ENCODE peak calls at places on chromosomes 3 and 15, in four cellular contexts. J is fibroblast of lung, K is endodermal cell, U is SK-N-SH. W is an unnamed sample.
A peak's percentile ranks its signal among the peaks of the same experiment; 100 is the strongest.

GRCh38 chr3:186826316-186826977 is 16.1 kb upstream of the ADIPOQ start:
- DNase-seq in J (no peak), K (peak; percentile 68), U (peak; percentile 47), W (peak; percentile 70)

GRCh38 chr3:126019683-126020082 is 50.7 kb downstream of the ROPN1B start:
- DNase-seq in J (no peak), K (no peak), U (no peak), W (no peak)

GRCh38 chr15:96916750-96917149 is 586.2 kb downstream of the NR2F2 start:
- DNase-seq in J (no peak), K (no peak), U (no peak), W (no peak)

GRCh38 chr15:57902155-57902554 is 163.4 kb downstream of the ALDH1A2 start:
- DNase-seq in J (no peak), K (no peak), U (no peak), W (no peak)

GRCh38 chr3:140753865-140754754 is 76.2 kb downstream of the TRIM42 start:
- DNase-seq in J (peak; percentile 16), K (no peak), U (no peak), W (peak; percentile 22)

GRCh38 chr15:51731549-51732267 is 5.7 kb downstream of the LYSMD2 start:
- DNase-seq in J (peak; percentile 50), K (no peak), U (no peak), W (no peak)

GRCh38 chr15:77830041-77830440 is 197.3 kb upstream of the LINGO1 start:
- DNase-seq in J (peak; percentile 96), K (peak; percentile 29), U (no peak), W (no peak)

GRCh38 chr3:87298111-87298718 is 21.8 kb upstream of the POU1F1 start:
- DNase-seq in J (peak; percentile 24), K (no peak), U (peak; percentile 36), W (peak; percentile 19)

GRCh38 chr3:36866358-36866757 is 78.5 kb downstream of the TRANK1 start:
- DNase-seq in J (peak; percentile 59), K (no peak), U (no peak), W (no peak)

GRCh38 chr3:71146673-71147072 is 436.9 kb downstream of the FOXP1 start:
- DNase-seq in J (no peak), K (no peak), U (no peak), W (no peak)

GRCh38 chr15:87973456-87974215 is 282.9 kb downstream of the NTRK3 start:
- DNase-seq in J (peak; percentile 10), K (peak; percentile 54), U (no peak), W (no peak)

GRCh38 chr3:2765002-2765579 is 345.1 kb downstream of the IL5RA start:
- DNase-seq in J (no peak), K (peak; percentile 63), U (peak; percentile 53), W (peak; percentile 28)

GRCh38 chr3:110815008-110815583 is 256.5 kb upstream of the NECTIN3 start:
- DNase-seq in J (peak; percentile 94), K (no peak), U (peak; percentile 1), W (no peak)

GRCh38 chr15:32763295-32763694 is 45.5 kb downstream of the GREM1 start:
- DNase-seq in J (no peak), K (no peak), U (no peak), W (no peak)

GRCh38 chr15:39934415-39935044 is 615 bp downstream of the EIF2AK4 start:
- DNase-seq in J (peak; percentile 37), K (no peak), U (peak; percentile 15), W (no peak)

GRCh38 chr3:129481783-129482332 is 41.8 kb downstream of the IFT122 start:
- DNase-seq in J (peak; percentile 70), K (peak; percentile 61), U (peak; percentile 48), W (no peak)

GRCh38 chr3:133492159-133492860 is 81.2 kb upstream of the CDV3 start:
- DNase-seq in J (no peak), K (no peak), U (no peak), W (no peak)

GRCh38 chr3:52453496-52454234 is at the start of gene TNNC1:
- DNase-seq in J (no peak), K (peak; percentile 88), U (no peak), W (peak; percentile 89)

GRCh38 chr15:54604963-54605362 is 591.8 kb downstream of the RSL24D1 start:
- DNase-seq in J (no peak), K (peak; percentile 74), U (no peak), W (peak; percentile 15)

GRCh38 chr15:35751421-35752133 is 205.6 kb upstream of the DPH6 start:
- DNase-seq in J (peak; percentile 66), K (peak; percentile 92), U (peak; percentile 55), W (peak; percentile 39)

GRCh38 chr3:167166594-167167253 is 213.4 kb downstream of the ZBBX start:
- DNase-seq in J (peak; percentile 1), K (peak; percentile 71), U (no peak), W (no peak)

GRCh38 chr15:39951561-39951960 is 17.6 kb downstream of the EIF2AK4 start:
- DNase-seq in J (no peak), K (peak; percentile 53), U (no peak), W (no peak)

GRCh38 chr15:39869858-39870515 is 50.1 kb downstream of the GPR176 start:
- DNase-seq in J (no peak), K (no peak), U (no peak), W (no peak)

GRCh38 chr15:90991587-90992285 is 2.6 kb downstream of the PRC1 start:
- DNase-seq in J (no peak), K (peak; percentile 47), U (no peak), W (no peak)

GRCh38 chr3:29178809-29179793 is 101.8 kb upstream of the RBMS3 start:
- DNase-seq in J (peak; percentile 63), K (no peak), U (no peak), W (no peak)

GRCh38 chr3:58633157-58633865 is 33.3 kb downstream of the FAM3D start:
- DNase-seq in J (no peak), K (no peak), U (peak; percentile 30), W (peak; percentile 63)

GRCh38 chr3:105402287-105402801 is 35.6 kb downstream of the ALCAM start:
- DNase-seq in J (peak; percentile 77), K (peak; percentile 76), U (no peak), W (no peak)

GRCh38 chr15:80778964-80779657 is at the start of gene CEMIP:
- DNase-seq in J (peak; percentile 69), K (peak; percentile 96), U (peak; percentile 94), W (peak; percentile 96)

GRCh38 chr15:80779658-80780415 is 667 bp downstream of the CEMIP start:
- DNase-seq in J (peak; percentile 45), K (peak; percentile 76), U (peak; percentile 74), W (peak; percentile 77)

GRCh38 chr15:80777836-80778620 is 1.1 kb upstream of the CEMIP start:
- DNase-seq in J (no peak), K (no peak), U (no peak), W (no peak)

GRCh38 chr15:80778621-80778963 is 578 bp upstream of the CEMIP start:
- DNase-seq in J (no peak), K (no peak), U (no peak), W (no peak)

GRCh38 chr15:80780416-80781221 is 1.4 kb downstream of the CEMIP start:
- DNase-seq in J (peak; percentile 72), K (peak; percentile 95), U (peak; percentile 64), W (peak; percentile 92)
- H3K4me3 ChIP-seq in J (peak overlapping the region; percentile 74), K (peak overlapping the region; percentile 69), U (peak overlapping the region; percentile 62), W (peak overlapping the region; percentile 42)

DNA sequence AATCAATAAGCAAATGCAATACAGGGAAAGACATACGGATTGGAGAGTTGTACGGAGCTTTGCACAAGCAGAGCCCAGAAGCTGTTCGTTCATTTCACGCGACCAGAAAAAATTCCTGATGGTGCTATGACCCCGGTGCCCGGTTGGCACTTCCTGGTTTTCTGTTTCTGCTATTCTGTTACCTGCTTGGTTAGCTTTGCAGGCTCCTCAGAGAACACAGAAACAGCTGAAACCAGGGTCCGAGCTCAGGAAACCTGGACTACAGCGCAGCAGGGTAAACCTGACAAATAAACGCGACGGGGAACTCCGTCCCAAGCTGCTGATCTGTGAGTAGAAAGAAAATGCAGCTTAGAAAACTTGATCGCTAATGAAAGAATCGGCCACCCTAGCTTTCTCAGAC is 893 bp downstream of the CNTN3 start:
- DNase-seq in J (no peak), K (no peak), U (peak; percentile 29), W (peak; percentile 16)
- H3K27me3 ChIP-seq in J (no peaks in the 10 kb centered on the region), K (peaks cover 76% of the 10 kb centered on the region), U (no peaks in the 10 kb centered on the region), W (peaks cover 47% of the 10 kb centered on the region)

GRCh38 chr3:32482693-32483092 is 20.0 kb downstream of the CMTM6 start:
- DNase-seq in J (no peak), K (no peak), U (no peak), W (no peak)
- H3K36me3 ChIP-seq in J (peaks cover 4% of the 10 kb centered on the region), K (peaks cover 37% of the 10 kb centered on the region), U (peaks cover 50% of the 10 kb centered on the region), W (peaks cover 2% of the 10 kb centered on the region)

GRCh38 chr3:100602506-100603444 is 6.6 kb upstream of the ADGRG7 start:
- DNase-seq in J (peak; percentile 39), K (peak; percentile 76), U (no peak), W (no peak)
- H3K4me3 ChIP-seq in J (no peak overlapping the region), K (peak overlapping the region; percentile 38), U (no peak overlapping the region), W (no peak overlapping the region)